ENCODE peak calls at places on chromosomes 3 and 15, in six cellular contexts. U is A549, F is tibial nerve, Y is transverse colon, X is K562, M is stomach. C is an unnamed sample.
A peak's percentile ranks its signal among the peaks of the same experiment; 100 is the strongest.

GRCh38 chr3:71443332-71443731 is 140.2 kb downstream of the FOXP1 start:
- DNase-seq in U (no peak), F (no peak), Y (no peak), X (no peak), M (no peak), C (no peak)

GRCh38 chr15:60414016-60414682 is 16.4 kb upstream of the ANXA2 start:
- DNase-seq in U (peak; percentile 51), F (no peak), Y (no peak), X (no peak), M (no peak), C (no peak)

GRCh38 chr15:90789496-90789895 is 72.3 kb downstream of the BLM start:
- DNase-seq in U (no peak), F (no peak), Y (no peak), X (no peak), M (no peak), C (no peak)

GRCh38 chr3:16084887-16085286 is 89.6 kb upstream of the GALNT15 start:
- DNase-seq in U (no peak), F (no peak), Y (no peak), X (no peak), M (no peak), C (no peak)

GRCh38 chr3:187319699-187320302 is 28.3 kb upstream of the MASP1 start:
- DNase-seq in U (peak; percentile 58), F (peak; percentile 59), Y (peak; percentile 76), X (peak; percentile 61), M (peak; percentile 83), C (peak; percentile 68)

GRCh38 chr3:152254031-152254430 is 14.7 kb upstream of the MBNL1 start:
- DNase-seq in U (no peak), F (no peak), Y (no peak), X (no peak), M (no peak), C (no peak)

GRCh38 chr15:82532991-82533481 is 7.2 kb downstream of the RPS17 start:
- DNase-seq in U (no peak), F (no peak), Y (no peak), X (no peak), M (no peak), C (no peak)

GRCh38 chr15:35208353-35208752 is 123.3 kb upstream of the NANOGP8 start:
- DNase-seq in U (no peak), F (no peak), Y (no peak), X (no peak), M (no peak), C (no peak)

GRCh38 chr15:50066202-50066601 is 52.8 kb downstream of the ATP8B4 start:
- DNase-seq in U (peak; percentile 64), F (no peak), Y (no peak), X (no peak), M (no peak), C (no peak)

GRCh38 chr3:71173421-71173975 is 410.0 kb downstream of the FOXP1 start:
- DNase-seq in U (no peak), F (no peak), Y (no peak), X (no peak), M (no peak), C (no peak)

GRCh38 chr3:160001850-160002623 is 13.4 kb downstream of the IL12A start:
- DNase-seq in U (no peak), F (no peak), Y (no peak), X (no peak), M (no peak), C (no peak)

GRCh38 chr15:78625621-78626280 is 5.0 kb upstream of the CHRNA3 start:
- DNase-seq in U (no peak), F (no peak), Y (no peak), X (no peak), M (peak; percentile 11), C (no peak)

GRCh38 chr3:11136871-11137626 is 17.2 kb upstream of the HRH1 start:
- DNase-seq in U (peak; percentile 95), F (no peak), Y (peak; percentile 37), X (peak; percentile 43), M (no peak), C (peak; percentile 65)

GRCh38 chr15:38217181-38217580 is 35.5 kb upstream of the SPRED1 start:
- DNase-seq in U (peak; percentile 33), F (no peak), Y (no peak), X (no peak), M (no peak), C (no peak)

GRCh38 chr3:191005790-191006189 is 143.3 kb upstream of the GMNC start:
- DNase-seq in U (no peak), F (no peak), Y (no peak), X (no peak), M (no peak), C (no peak)

GRCh38 chr3:109188726-109189125 is 52.2 kb downstream of the C3orf85 start:
- DNase-seq in U (no peak), F (no peak), Y (no peak), X (no peak), M (no peak), C (no peak)

GRCh38 chr3:61561374-61562041 is at the start of gene PTPRG:
- DNase-seq in U (peak; percentile 74), F (peak; percentile 84), Y (peak; percentile 89), X (no peak), M (peak; percentile 90), C (peak; percentile 95)

GRCh38 chr3:178584722-178585121 is 48.5 kb downstream of the KCNMB2 start:
- DNase-seq in U (no peak), F (no peak), Y (no peak), X (no peak), M (no peak), C (no peak)

DNA sequence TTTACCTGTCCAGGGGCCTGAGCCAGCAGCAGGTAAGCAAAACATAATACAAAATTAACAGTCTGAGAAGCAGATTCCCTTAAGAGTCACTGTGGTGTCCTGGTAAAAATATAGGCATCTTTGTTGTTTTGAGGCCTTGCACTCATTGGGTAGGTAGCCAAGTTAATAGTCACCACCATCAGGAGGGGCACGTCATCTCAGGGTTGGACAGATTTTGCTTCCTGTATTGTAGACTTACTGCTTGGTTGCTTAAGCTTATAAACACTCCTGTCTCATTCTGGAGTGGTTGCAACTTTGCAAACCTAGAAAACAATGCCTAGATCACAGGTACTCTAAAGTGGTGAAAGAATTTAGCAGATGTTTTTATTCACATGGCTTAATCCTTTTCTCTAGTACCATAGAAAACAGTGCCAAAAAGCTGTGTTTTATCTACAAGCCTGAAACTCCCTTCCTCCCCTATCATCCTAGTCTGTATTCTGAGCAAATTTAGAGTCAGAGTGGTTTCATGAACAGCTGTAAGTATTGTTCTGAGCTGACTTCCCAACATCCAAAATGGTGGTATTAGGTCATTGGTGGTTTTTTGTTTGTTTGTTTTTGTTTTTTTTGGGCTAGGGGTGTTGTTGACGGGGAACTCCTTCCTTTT is 201.8 kb downstream of the AKAP13 start:
- DNase-seq in U (no peak), F (no peak), Y (peak; percentile 57), X (no peak), M (peak; percentile 37), C (no peak)
- H3K27ac ChIP-seq in U (peak overlapping the region; percentile 87), F (peak overlapping the region; percentile 85), Y (peak overlapping the region; percentile 90), X (no peak overlapping the region), M (peak overlapping the region; percentile 88), C (peak overlapping the region; percentile 73)

DNA sequence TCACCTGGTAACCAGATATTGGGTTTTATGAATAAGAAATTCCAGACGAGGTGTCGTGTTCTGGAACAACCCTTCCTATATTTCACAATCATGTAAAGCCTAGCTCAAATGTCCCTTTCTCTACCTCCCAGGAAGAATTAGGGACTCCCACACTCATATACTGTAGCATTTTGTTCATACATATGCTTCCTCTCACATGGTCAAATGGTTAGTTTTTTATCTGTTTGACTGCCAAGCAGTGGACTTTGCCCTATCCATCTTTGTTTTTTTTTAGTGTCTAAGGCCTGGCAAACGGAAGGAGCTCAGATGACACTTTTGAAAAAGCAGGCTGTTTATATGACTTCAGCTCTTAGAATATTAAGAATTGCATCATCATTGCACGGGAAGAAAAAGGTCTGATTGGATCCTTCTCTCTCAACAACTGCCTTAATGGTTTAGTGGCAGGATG is 326.7 kb upstream of the TBL1XR1 start:
- DNase-seq in U (peak; percentile 54), F (no peak), Y (no peak), X (no peak), M (no peak), C (no peak)
- TF ChIP-seq EP300 in U (no peak), F (no peak), Y (no peak), X (no peak), M (no peak), C (no peak)

DNA sequence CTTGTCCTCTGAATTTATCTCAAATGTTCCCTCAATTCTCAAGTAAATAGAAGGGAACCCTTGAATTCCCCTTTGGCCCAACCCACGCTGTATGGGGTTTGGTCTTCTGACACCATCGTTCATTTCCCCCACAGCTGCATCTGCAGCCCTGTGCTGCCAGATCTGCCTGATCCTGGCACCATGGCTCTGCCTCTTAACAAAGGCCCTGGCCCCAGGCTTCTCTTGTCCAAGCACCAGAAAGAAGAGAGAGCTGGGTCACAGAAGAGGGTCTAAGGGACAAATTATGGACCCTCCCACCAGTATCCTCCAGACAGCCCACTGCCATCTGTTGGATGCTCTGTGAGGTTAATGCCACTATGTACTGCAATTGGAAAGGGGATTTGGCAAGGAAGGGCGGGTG is 1.8 kb downstream of the MAP1A start:
- DNase-seq in U (no peak), F (no peak), Y (no peak), X (no peak), M (no peak), C (no peak)
- H3K4me3 ChIP-seq in U (no peak overlapping the region), F (no peak overlapping the region), Y (no peak overlapping the region), X (no peak overlapping the region), M (no peak overlapping the region), C (no peak overlapping the region)

GRCh38 chr15:100988297-100988696 is 69.1 kb downstream of the LRRK1 start:
- DNase-seq in U (no peak), F (no peak), Y (no peak), X (no peak), M (no peak), C (no peak)

GRCh38 chr15:100986158-100986896 is 67.2 kb downstream of the LRRK1 start:
- DNase-seq in U (peak; percentile 23), F (no peak), Y (peak; percentile 77), X (no peak), M (no peak), C (no peak)

GRCh38 chr15:100988874-100989273 is 69.7 kb downstream of the LRRK1 start:
- DNase-seq in U (no peak), F (no peak), Y (no peak), X (no peak), M (no peak), C (no peak)

GRCh38 chr15:100985401-100985800 is 66.2 kb downstream of the LRRK1 start:
- DNase-seq in U (no peak), F (no peak), Y (no peak), X (no peak), M (no peak), C (no peak)

GRCh38 chr15:100987143-100987542 is 68.0 kb downstream of the LRRK1 start:
- DNase-seq in U (peak; percentile 21), F (no peak), Y (no peak), X (no peak), M (no peak), C (no peak)
- H3K27ac ChIP-seq in U (peak overlapping the region; percentile 32), F (peak overlapping the region; percentile 59), Y (peak overlapping the region; percentile 75), X (no peak overlapping the region), M (no peak overlapping the region), C (no peak overlapping the region)

GRCh38 chr15:71635735-71636134 is 174.6 kb upstream of the NR2E3 start:
- DNase-seq in U (no peak), F (no peak), Y (no peak), X (no peak), M (no peak), C (no peak)
- TF ChIP-seq EP300 in U (no peak), F (no peak), Y (no peak), X (no peak), M (no peak), C (no peak)